ENCODE peak calls at places on chromosomes 3 and 15, in six cellular contexts. M, Y, R, P, X and F are unnamed samples.

GRCh38 chr3:195010551-195011100 is 260.3 kb downstream of the XXYLT1 start:
- DNase-seq in M (no peak), Y (no peak), R (no peak), P (no peak), X (no peak), F (no peak)

GRCh38 chr3:152365766-152366593 is 97.3 kb downstream of the MBNL1 start:
- DNase-seq in M (peak), Y (no peak), R (no peak), P (peak), X (no peak), F (peak)

GRCh38 chr15:75712668-75713337 is at the start of gene CSPG4:
- DNase-seq in M (peak), Y (peak), R (no peak), P (peak), X (peak), F (peak)

GRCh38 chr3:197003461-197004385 is 25.9 kb downstream of the MELTF start:
- DNase-seq in M (peak), Y (peak), R (no peak), P (peak), X (no peak), F (no peak)

GRCh38 chr3:78647735-78648134 is 1120.1 kb downstream of the ROBO1 start:
- DNase-seq in M (peak), Y (no peak), R (no peak), P (peak), X (peak), F (peak)

GRCh38 chr15:78988361-78988911 is 43.6 kb upstream of the CTSH start:
- DNase-seq in M (peak), Y (peak), R (no peak), P (peak), X (peak), F (peak)

GRCh38 chr3:71050521-71051258 is 532.8 kb downstream of the FOXP1 start:
- DNase-seq in M (no peak), Y (no peak), R (peak), P (peak), X (no peak), F (peak)

GRCh38 chr15:61528590-61528929 is 299.5 kb upstream of the RORA start:
- DNase-seq in M (no peak), Y (no peak), R (no peak), P (peak), X (no peak), F (peak)

GRCh38 chr15:61227269-61228024 is 1.7 kb downstream of the RORA start:
- DNase-seq in M (peak), Y (no peak), R (no peak), P (peak), X (peak), F (peak)

GRCh38 chr15:56736881-56737707 is 3.8 kb upstream of the ZNF280D start:
- DNase-seq in M (no peak), Y (no peak), R (no peak), P (peak), X (no peak), F (peak)

GRCh38 chr3:120839120-120839519 is 68.9 kb upstream of the STXBP5L start:
- DNase-seq in M (no peak), Y (no peak), R (no peak), P (no peak), X (no peak), F (no peak)

GRCh38 chr3:178231645-178232044 is 304.6 kb upstream of the KCNMB2 start:
- DNase-seq in M (peak), Y (no peak), R (no peak), P (no peak), X (no peak), F (no peak)

DNA sequence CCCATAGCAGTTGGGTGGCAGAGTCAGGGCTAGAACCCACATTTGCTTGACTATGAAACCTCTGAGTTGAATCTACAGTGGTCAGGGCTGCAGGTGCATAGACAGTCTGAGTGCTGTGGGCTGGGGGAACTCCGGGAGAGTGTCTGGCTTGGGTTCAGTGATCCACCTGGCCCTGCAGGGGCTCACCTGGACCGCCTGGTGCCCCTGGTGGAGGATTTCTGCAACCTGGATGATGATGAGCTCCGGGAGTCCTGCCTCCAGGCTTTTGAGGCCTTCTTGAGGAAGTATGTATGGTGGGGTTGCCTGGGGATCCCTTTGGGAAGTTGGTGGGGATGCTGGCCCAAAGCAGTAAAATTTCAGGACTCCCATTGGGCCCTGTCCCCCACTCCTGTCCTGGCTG is 16.3 kb downstream of the CAND2 start:
- DNase-seq in M (no peak), Y (no peak), R (no peak), P (no peak), X (no peak), F (no peak)
- H3K4me3 ChIP-seq in M (no peak), Y (no peak), R (no peak), P (no peak), X (no peak), F (no peak)

DNA sequence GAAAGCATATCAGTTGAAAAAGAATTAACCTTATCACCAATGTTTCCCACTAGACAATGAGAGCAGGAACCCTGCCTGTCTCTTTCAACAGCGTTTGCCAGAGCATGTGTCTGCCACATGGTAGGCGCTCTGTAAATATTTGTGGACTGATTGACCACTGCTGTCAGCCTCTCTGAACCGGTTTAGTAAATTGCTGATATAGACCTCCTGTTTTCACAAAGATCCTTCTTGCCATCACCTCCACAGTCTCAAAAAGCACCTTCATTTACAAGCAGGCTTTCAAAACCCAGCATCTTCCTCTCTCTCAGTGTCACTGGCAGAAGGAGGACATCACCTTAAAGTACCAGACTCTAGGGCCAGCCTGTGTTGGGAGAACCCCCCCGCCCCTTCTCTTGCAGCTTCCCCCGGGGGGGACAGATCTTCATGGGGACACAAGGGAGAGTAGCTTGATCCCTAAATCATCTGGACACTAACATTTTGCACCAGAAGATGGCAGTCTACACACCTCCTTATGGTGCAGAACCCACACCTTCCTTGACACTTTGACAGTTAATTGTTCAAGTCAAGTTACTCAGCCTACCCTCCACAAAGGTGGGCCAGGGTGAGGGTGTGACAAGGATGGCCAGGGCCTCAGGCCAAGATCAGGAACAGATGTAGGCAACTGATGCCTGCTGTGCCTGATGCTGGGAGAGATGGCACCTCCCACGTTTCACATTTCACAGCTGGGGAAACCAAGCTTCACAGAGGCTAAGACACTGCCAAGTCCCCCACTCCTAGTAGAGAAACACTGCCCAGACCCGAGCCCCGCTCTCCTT is 37.8 kb upstream of the USP3 start:
- DNase-seq in M (peak), Y (no peak), R (peak), P (peak), X (peak), F (peak)
- TF ChIP-seq CTCF in M (peak), Y (peak), R (peak), P (peak), X (peak), F (peak)

GRCh38 chr3:46409735-46410489 is 2.9 kb downstream of the CCRL2 start:
- DNase-seq in M (no peak), Y (no peak), R (no peak), P (no peak), X (no peak), F (no peak)

GRCh38 chr3:46408853-46409252 is 1.8 kb downstream of the CCRL2 start:
- DNase-seq in M (no peak), Y (no peak), R (no peak), P (no peak), X (no peak), F (no peak)

GRCh38 chr3:46406786-46407611 is at the start of the genes CCR5AS and CCRL2:
- DNase-seq in M (peak), Y (peak), R (peak), P (peak), X (peak), F (peak)

GRCh38 chr3:46406440-46406785 is 453 bp downstream of the CCR5AS start:
- DNase-seq in M (no peak), Y (no peak), R (no peak), P (no peak), X (no peak), F (no peak)

GRCh38 chr3:46407976-46408375 is 917 bp downstream of the CCRL2 start:
- DNase-seq in M (no peak), Y (no peak), R (no peak), P (no peak), X (no peak), F (no peak)
- H3K4me3 ChIP-seq in M (no peak), Y (peak), R (no peak), P (no peak), X (no peak), F (no peak)

GRCh38 chr3:128858167-128858566 is 21.3 kb upstream of the ACAD9 start:
- DNase-seq in M (no peak), Y (no peak), R (no peak), P (no peak), X (no peak), F (no peak)

GRCh38 chr3:128855574-128855973 is 23.8 kb upstream of the ACAD9 start:
- DNase-seq in M (no peak), Y (no peak), R (no peak), P (no peak), X (no peak), F (no peak)

GRCh38 chr3:128861491-128861890 is 17.9 kb upstream of the ACAD9 start:
- DNase-seq in M (no peak), Y (no peak), R (no peak), P (no peak), X (no peak), F (no peak)

GRCh38 chr3:128863560-128863959 is 15.9 kb upstream of the ACAD9 start:
- DNase-seq in M (no peak), Y (no peak), R (no peak), P (no peak), X (no peak), F (no peak)

GRCh38 chr3:128859573-128860154 is 19.8 kb upstream of the ACAD9 start:
- DNase-seq in M (no peak), Y (no peak), R (no peak), P (no peak), X (no peak), F (peak)
- TF ChIP-seq CTCF in M (no peak), Y (no peak), R (no peak), P (no peak), X (no peak), F (no peak)

GRCh38 chr3:149131594-149131993 is 2.2 kb downstream of the HPS3 start:
- DNase-seq in M (no peak), Y (no peak), R (no peak), P (no peak), X (no peak), F (no peak)

GRCh38 chr3:149129326-149130123 is at the start of gene HPS3:
- DNase-seq in M (peak), Y (peak), R (peak), P (peak), X (peak), F (peak)

GRCh38 chr3:149134560-149134959 is 5.1 kb downstream of the HPS3 start:
- DNase-seq in M (peak), Y (no peak), R (no peak), P (peak), X (peak), F (peak)

GRCh38 chr3:149122716-149123578 is 6.5 kb upstream of the HPS3 start:
- DNase-seq in M (peak), Y (no peak), R (no peak), P (peak), X (no peak), F (no peak)

DNA sequence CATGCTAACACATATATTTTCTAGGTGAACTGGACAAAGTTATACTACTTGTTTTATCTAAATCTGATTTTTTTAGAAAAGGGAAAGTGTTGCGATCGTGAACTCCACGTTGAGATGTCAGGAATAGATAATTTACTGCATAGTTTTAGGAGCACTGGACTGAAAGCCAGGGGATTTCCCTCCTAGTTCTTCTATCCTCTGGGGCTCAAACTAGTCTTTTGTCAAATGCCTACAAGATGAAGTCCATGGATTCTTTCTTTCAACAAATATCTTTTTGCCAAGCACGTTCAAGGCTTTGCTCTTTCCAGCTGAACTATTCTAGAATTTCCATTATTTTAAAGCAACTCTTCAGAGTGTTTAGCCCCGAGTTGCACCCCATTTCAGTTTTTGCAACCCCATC is 582 bp upstream of the HPS3 start:
- DNase-seq in M (peak), Y (no peak), R (no peak), P (peak), X (no peak), F (no peak)
- H3K4me3 ChIP-seq in M (peak), Y (peak), R (peak), P (peak), X (peak), F (peak)

DNA sequence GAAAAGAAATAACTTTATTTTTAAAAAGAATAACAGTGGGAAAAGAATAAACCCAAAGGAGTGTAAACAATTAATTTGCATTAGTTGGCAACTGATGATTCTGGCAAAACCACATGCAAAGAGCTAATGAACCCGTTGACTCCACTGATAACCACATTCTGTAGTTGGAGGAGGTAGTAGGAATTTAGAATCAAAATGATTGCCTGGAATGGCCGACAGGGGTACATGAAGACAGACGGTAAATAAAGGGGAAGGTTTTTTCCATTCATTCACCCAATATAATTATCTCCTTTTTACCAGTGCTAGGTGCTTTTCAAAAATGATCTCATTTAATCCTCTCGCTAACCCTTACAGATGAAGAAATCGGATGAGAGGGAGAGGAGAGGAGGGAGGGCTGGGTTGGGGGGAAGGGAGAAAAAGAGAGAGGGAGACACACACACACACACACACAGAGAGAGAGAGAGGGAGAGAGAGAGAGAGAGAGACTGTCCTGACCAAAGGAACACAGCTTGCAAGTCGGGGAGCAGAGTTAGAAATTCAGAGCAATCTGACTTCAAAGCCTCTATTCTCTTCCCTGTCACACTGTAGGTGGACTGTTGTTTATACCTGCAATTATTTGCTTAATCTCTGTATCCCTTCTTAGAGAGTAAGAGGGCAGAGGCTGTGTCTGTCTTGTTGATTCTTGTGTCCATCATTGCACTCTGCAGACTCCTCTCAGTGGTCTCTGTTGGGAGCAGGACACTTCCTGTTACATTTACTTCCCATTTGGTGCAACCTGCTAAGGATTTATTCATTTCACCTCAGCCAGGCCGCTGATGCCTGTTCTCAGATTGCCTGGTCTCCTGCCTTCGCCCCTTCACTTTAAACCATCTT is 18.7 kb upstream of the PAQR9 start:
- DNase-seq in M (no peak), Y (no peak), R (no peak), P (no peak), X (no peak), F (no peak)
- TF ChIP-seq CTCF in M (no peak), Y (no peak), R (no peak), P (no peak), X (no peak), F (no peak)

DNA sequence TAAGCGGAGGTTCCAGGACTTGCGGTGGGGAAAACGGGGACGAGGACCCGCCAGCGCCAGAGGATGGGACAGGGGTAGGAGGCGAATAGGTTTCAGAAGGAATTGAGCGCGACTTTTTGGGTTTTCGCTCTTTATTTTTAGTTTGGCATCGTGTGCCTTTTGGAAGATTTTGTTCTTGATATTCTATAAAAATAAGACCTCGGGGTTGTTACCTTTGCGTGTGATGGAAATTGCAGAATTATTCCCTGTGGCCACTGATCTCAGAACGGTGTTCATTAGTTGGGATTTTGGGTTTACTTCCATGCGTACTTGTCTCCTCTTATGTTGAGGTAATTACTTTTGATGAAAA is 453 bp upstream of the CCDC14 start:
- DNase-seq in M (no peak), Y (no peak), R (no peak), P (no peak), X (no peak), F (no peak)
- H3K4me3 ChIP-seq in M (peak), Y (peak), R (peak), P (peak), X (peak), F (peak)